ENCODE peak calls at places on chromosomes 5 and 9, in four cellular contexts. One of them, this sample, is unnamed.

GRCh38 chr5:91293131-91293530 is 90.0 kb downstream of the ARRDC3 start:
- DNase-seq in astrocyte of the spinal cord: peak; percentile 84
- DNase-seq in BE2C: no peak
- DNase-seq in HL-60: peak; percentile 42
- DNase-seq in this sample: peak; percentile 24

GRCh38 chr9:127174386-127175318 is 52.2 kb upstream of the ANGPTL2 start:
- DNase-seq in BE2C: no peak
- DNase-seq in astrocyte of the spinal cord: no peak
- DNase-seq in HL-60: no peak
- DNase-seq in this sample: no peak

GRCh38 chr5:177091232-177091631 is 4.5 kb downstream of the FGFR4 start:
- DNase-seq in astrocyte of the spinal cord: no peak
- DNase-seq in BE2C: no peak
- DNase-seq in HL-60: no peak
- DNase-seq in this sample: no peak

GRCh38 chr5:65076251-65076869 is 307.6 kb downstream of the CWC27 start:
- DNase-seq in BE2C: peak; percentile 45
- DNase-seq in HL-60: peak; percentile 26
- DNase-seq in astrocyte of the spinal cord: peak; percentile 59
- DNase-seq in this sample: peak; percentile 38

GRCh38 chr9:129910628-129911567 is 75.6 kb downstream of the USP20 start:
- DNase-seq in BE2C: no peak
- DNase-seq in astrocyte of the spinal cord: peak; percentile 99
- DNase-seq in HL-60: peak; percentile 28
- DNase-seq in this sample: peak; percentile 99

GRCh38 chr5:73759771-73760170 is 133.8 kb downstream of the ARHGEF28 start:
- DNase-seq in astrocyte of the spinal cord: peak; percentile 59
- DNase-seq in HL-60: no peak
- DNase-seq in BE2C: no peak
- DNase-seq in this sample: no peak

GRCh38 chr5:125408582-125409069 is 662.2 kb upstream of the ZNF608 start:
- DNase-seq in BE2C: peak; percentile 59
- DNase-seq in HL-60: no peak
- DNase-seq in astrocyte of the spinal cord: peak; percentile 91
- DNase-seq in this sample: peak; percentile 96

GRCh38 chr5:158463188-158463587 is 604.2 kb upstream of the CLINT1 start:
- DNase-seq in astrocyte of the spinal cord: no peak
- DNase-seq in BE2C: no peak
- DNase-seq in HL-60: no peak
- DNase-seq in this sample: peak; percentile 77

GRCh38 chr9:31740705-31741104 is 643.7 kb upstream of the ACO1 start:
- DNase-seq in HL-60: no peak
- DNase-seq in BE2C: no peak
- DNase-seq in astrocyte of the spinal cord: no peak
- DNase-seq in this sample: peak; percentile 1

GRCh38 chr9:28212979-28213378 is 639.7 kb upstream of the C9orf72 start:
- DNase-seq in astrocyte of the spinal cord: peak; percentile 89
- DNase-seq in BE2C: no peak
- DNase-seq in HL-60: no peak
- DNase-seq in this sample: peak; percentile 7

GRCh38 chr5:37996918-37997317 is 157.1 kb upstream of the GDNF start:
- DNase-seq in HL-60: no peak
- DNase-seq in BE2C: no peak
- DNase-seq in astrocyte of the spinal cord: no peak
- DNase-seq in this sample: no peak

GRCh38 chr5:73692981-73693380 is 67.0 kb downstream of the ARHGEF28 start:
- DNase-seq in BE2C: no peak
- DNase-seq in HL-60: no peak
- DNase-seq in astrocyte of the spinal cord: no peak
- DNase-seq in this sample: no peak

GRCh38 chr5:65924366-65925093 is 1.8 kb upstream of the ERBIN start:
- DNase-seq in HL-60: no peak
- DNase-seq in astrocyte of the spinal cord: peak; percentile 8
- DNase-seq in BE2C: no peak
- DNase-seq in this sample: no peak

GRCh38 chr9:84996049-84996448 is 326.5 kb downstream of the NTRK2 start:
- DNase-seq in astrocyte of the spinal cord: peak; percentile 25
- DNase-seq in HL-60: no peak
- DNase-seq in BE2C: no peak
- DNase-seq in this sample: no peak

GRCh38 chr5:14086261-14086660 is 56.9 kb upstream of the TRIO start:
- DNase-seq in BE2C: no peak
- DNase-seq in HL-60: no peak
- DNase-seq in astrocyte of the spinal cord: no peak
- DNase-seq in this sample: no peak

GRCh38 chr5:128813317-128813716 is 152.0 kb upstream of the SLC27A6 start:
- DNase-seq in astrocyte of the spinal cord: no peak
- DNase-seq in BE2C: no peak
- DNase-seq in HL-60: no peak
- DNase-seq in this sample: no peak

GRCh38 chr9:16319646-16320045 is 550.8 kb downstream of the BNC2 start:
- DNase-seq in HL-60: no peak
- DNase-seq in BE2C: no peak
- DNase-seq in astrocyte of the spinal cord: no peak
- DNase-seq in this sample: no peak

GRCh38 chr5:147453901-147454814 is 55.7 kb downstream of the DPYSL3 start:
- DNase-seq in HL-60: peak; percentile 52
- DNase-seq in astrocyte of the spinal cord: peak; percentile 95
- DNase-seq in BE2C: peak; percentile 95
- DNase-seq in this sample: peak; percentile 95

GRCh38 chr9:2267171-2267740 is 252.1 kb downstream of the SMARCA2 start:
- DNase-seq in HL-60: no peak
- DNase-seq in astrocyte of the spinal cord: no peak
- DNase-seq in BE2C: no peak
- DNase-seq in this sample: peak; percentile 17

GRCh38 chr5:37248387-37248969 is 698 bp downstream of the CPLANE1 start:
- DNase-seq in HL-60: no peak
- DNase-seq in astrocyte of the spinal cord: peak; percentile 30
- DNase-seq in BE2C: no peak
- DNase-seq in this sample: peak; percentile 40

GRCh38 chr5:135185461-135186075 is 151.5 kb upstream of the PITX1 start:
- DNase-seq in astrocyte of the spinal cord: peak; percentile 71
- DNase-seq in BE2C: no peak
- DNase-seq in HL-60: peak; percentile 6
- DNase-seq in this sample: peak; percentile 52

GRCh38 chr5:135188233-135188909 is 154.3 kb upstream of the PITX1 start:
- DNase-seq in HL-60: no peak
- DNase-seq in astrocyte of the spinal cord: no peak
- DNase-seq in BE2C: no peak
- DNase-seq in this sample: no peak

GRCh38 chr5:135184646-135185045 is 150.6 kb upstream of the PITX1 start:
- DNase-seq in astrocyte of the spinal cord: no peak
- DNase-seq in HL-60: no peak
- DNase-seq in BE2C: no peak
- DNase-seq in this sample: no peak

GRCh38 chr5:135189024-135189423 is 155.0 kb upstream of the PITX1 start:
- DNase-seq in BE2C: no peak
- DNase-seq in astrocyte of the spinal cord: no peak
- DNase-seq in HL-60: no peak
- DNase-seq in this sample: no peak

GRCh38 chr5:135186662-135187522 is 152.9 kb upstream of the PITX1 start:
- DNase-seq in BE2C: no peak
- DNase-seq in HL-60: no peak
- DNase-seq in astrocyte of the spinal cord: no peak
- DNase-seq in this sample: peak; percentile 17
- TF ChIP-seq CTCF in BE2C: no peak
- TF ChIP-seq CTCF in HL-60: no peak
- TF ChIP-seq CTCF in astrocyte of the spinal cord: no peak
- TF ChIP-seq CTCF in this sample: no peak

DNA sequence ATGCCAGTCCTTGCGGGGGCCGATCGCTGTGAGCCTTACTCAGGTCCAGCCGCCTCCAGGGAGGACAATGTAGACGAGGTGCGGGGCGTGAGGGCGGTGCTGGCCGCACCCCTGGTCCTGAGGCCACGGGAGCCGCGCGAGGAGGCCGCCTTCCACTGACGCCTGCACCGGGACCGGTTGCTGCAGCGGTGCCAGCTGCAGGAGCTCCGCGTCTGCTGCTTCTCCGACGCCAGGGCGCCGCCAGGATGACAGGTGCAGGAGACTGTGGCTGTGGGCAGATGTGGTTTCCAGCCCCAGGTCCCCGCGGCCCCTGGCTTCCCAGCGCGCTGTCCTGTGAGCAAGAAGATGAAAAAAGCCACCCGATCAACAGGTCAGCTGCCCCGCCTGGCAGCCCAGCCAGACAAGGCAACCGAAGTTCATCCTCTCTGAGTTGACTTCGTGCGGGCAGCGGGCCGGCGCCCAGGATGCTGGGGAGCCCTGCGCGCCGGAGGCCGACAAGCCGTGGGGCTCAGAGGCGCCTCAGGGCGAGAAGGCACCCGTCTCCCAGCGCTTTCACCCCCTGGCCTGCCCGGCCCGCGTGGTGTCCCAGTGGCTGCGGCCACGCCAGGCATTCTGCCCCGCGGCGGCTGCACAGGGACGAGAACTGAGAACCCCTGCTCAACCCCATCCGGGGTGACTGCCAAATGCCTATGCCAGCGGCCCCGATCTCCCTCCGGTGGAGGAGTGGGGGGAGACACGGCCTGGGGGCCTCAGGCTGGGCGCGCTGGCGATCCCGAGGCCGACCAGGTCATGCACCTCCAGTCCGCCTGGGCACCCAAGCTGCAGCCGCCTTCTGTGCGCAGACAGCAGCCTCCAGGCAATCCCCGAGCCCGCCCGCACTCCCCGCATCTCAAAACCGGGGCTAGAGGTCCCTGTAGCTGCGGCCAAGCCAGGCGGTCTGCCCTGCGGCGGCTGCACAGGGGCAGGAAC is 43.4 kb upstream of the BICD2 start:
- DNase-seq in astrocyte of the spinal cord: no peak
- DNase-seq in HL-60: no peak
- DNase-seq in BE2C: peak; percentile 44
- DNase-seq in this sample: no peak
- H3K4me3 ChIP-seq in astrocyte of the spinal cord: no peak overlapping the region
- H3K4me3 ChIP-seq in HL-60: no peak overlapping the region
- H3K4me3 ChIP-seq in BE2C: no peak overlapping the region
- H3K4me3 ChIP-seq in this sample: no peak overlapping the region

GRCh38 chr5:98734646-98735045 is 38.8 kb upstream of the RGMB start:
- DNase-seq in BE2C: no peak
- DNase-seq in astrocyte of the spinal cord: no peak
- DNase-seq in HL-60: no peak
- DNase-seq in this sample: no peak
- TF ChIP-seq CTCF in BE2C: peak; percentile 45
- TF ChIP-seq CTCF in astrocyte of the spinal cord: peak; percentile 7
- TF ChIP-seq CTCF in HL-60: no peak
- TF ChIP-seq CTCF in this sample: no peak

GRCh38 chr5:11584008-11584407 is 320.2 kb downstream of the CTNND2 start:
- DNase-seq in astrocyte of the spinal cord: no peak
- DNase-seq in BE2C: no peak
- DNase-seq in HL-60: no peak
- DNase-seq in this sample: no peak

GRCh38 chr5:11590475-11590874 is 313.8 kb downstream of the CTNND2 start:
- DNase-seq in HL-60: no peak
- DNase-seq in BE2C: no peak
- DNase-seq in astrocyte of the spinal cord: no peak
- DNase-seq in this sample: no peak

GRCh38 chr5:11588803-11589202 is 315.4 kb downstream of the CTNND2 start:
- DNase-seq in BE2C: no peak
- DNase-seq in astrocyte of the spinal cord: peak; percentile 23
- DNase-seq in HL-60: no peak
- DNase-seq in this sample: no peak
- H3K4me3 ChIP-seq in BE2C: no peak overlapping the region
- H3K4me3 ChIP-seq in astrocyte of the spinal cord: peak overlapping the region; percentile 23
- H3K4me3 ChIP-seq in HL-60: no peak overlapping the region
- H3K4me3 ChIP-seq in this sample: no peak overlapping the region

GRCh38 chr5:59016925-59017324 is 434.1 kb downstream of the RAB3C start:
- DNase-seq in HL-60: no peak
- DNase-seq in BE2C: no peak
- DNase-seq in astrocyte of the spinal cord: no peak
- DNase-seq in this sample: no peak
- TF ChIP-seq CTCF in HL-60: no peak
- TF ChIP-seq CTCF in BE2C: no peak
- TF ChIP-seq CTCF in astrocyte of the spinal cord: no peak
- TF ChIP-seq CTCF in this sample: no peak

GRCh38 chr5:59584858-59585846 is 308.4 kb downstream of the PDE4D start:
- DNase-seq in BE2C: no peak
- DNase-seq in HL-60: no peak
- DNase-seq in astrocyte of the spinal cord: no peak
- DNase-seq in this sample: no peak
- H3K4me3 ChIP-seq in BE2C: no peak overlapping the region
- H3K4me3 ChIP-seq in HL-60: no peak overlapping the region
- H3K4me3 ChIP-seq in astrocyte of the spinal cord: no peak overlapping the region
- H3K4me3 ChIP-seq in this sample: no peak overlapping the region

This sample was measured in foreskin fibroblast.